ENCODE peak calls at places on chromosomes 4 and X, in five cellular contexts. One of them, this sample, is unnamed.
A peak's percentile ranks its signal among the peaks of the same experiment; 100 is the strongest.

GRCh38 chrX:100944601-100945000 is 15.9 kb upstream of the XKRX start:
- DNase-seq in testis: no peak
- DNase-seq in IMR-90: no peak
- DNase-seq in brain microvascular endothelial cell: no peak
- DNase-seq in fibroblast of mammary gland: no peak
- DNase-seq in this sample: no peak

GRCh38 chr4:53963786-53964185 is 100.6 kb downstream of the CHIC2 start:
- DNase-seq in IMR-90: no peak
- DNase-seq in brain microvascular endothelial cell: no peak
- DNase-seq in fibroblast of mammary gland: no peak
- DNase-seq in testis: no peak
- DNase-seq in this sample: no peak

GRCh38 chr4:102328045-102328444 is 17.2 kb downstream of the SLC39A8 start:
- DNase-seq in IMR-90: no peak
- DNase-seq in testis: no peak
- DNase-seq in brain microvascular endothelial cell: no peak
- DNase-seq in fibroblast of mammary gland: peak; percentile 2
- DNase-seq in this sample: no peak

GRCh38 chr4:41361831-41362646 is 105.3 kb downstream of the UCHL1 start:
- DNase-seq in fibroblast of mammary gland: no peak
- DNase-seq in testis: no peak
- DNase-seq in brain microvascular endothelial cell: no peak
- DNase-seq in IMR-90: no peak
- DNase-seq in this sample: no peak

GRCh38 chr4:85928775-85929585 is 430.9 kb downstream of the MAPK10 start:
- DNase-seq in brain microvascular endothelial cell: peak; percentile 42
- DNase-seq in fibroblast of mammary gland: peak; percentile 60
- DNase-seq in testis: no peak
- DNase-seq in IMR-90: peak; percentile 47
- DNase-seq in this sample: peak; percentile 84

GRCh38 chr4:54658321-54659093 is 750 bp downstream of the KIT start:
- DNase-seq in testis: peak; percentile 41
- DNase-seq in fibroblast of mammary gland: peak; percentile 17
- DNase-seq in brain microvascular endothelial cell: peak; percentile 46
- DNase-seq in IMR-90: peak; percentile 36
- DNase-seq in this sample: peak; percentile 36

GRCh38 chr4:173524218-173525117 is 5.6 kb downstream of the HAND2 start:
- DNase-seq in brain microvascular endothelial cell: no peak
- DNase-seq in IMR-90: no peak
- DNase-seq in testis: no peak
- DNase-seq in fibroblast of mammary gland: no peak
- DNase-seq in this sample: no peak

GRCh38 chrX:154800508-154801207 is 4.6 kb downstream of the MPP1 start:
- DNase-seq in fibroblast of mammary gland: no peak
- DNase-seq in brain microvascular endothelial cell: no peak
- DNase-seq in testis: no peak
- DNase-seq in IMR-90: no peak
- DNase-seq in this sample: no peak

GRCh38 chrX:16429391-16429790 is 220.6 kb upstream of the S100G start:
- DNase-seq in brain microvascular endothelial cell: no peak
- DNase-seq in fibroblast of mammary gland: no peak
- DNase-seq in testis: no peak
- DNase-seq in IMR-90: peak; percentile 37
- DNase-seq in this sample: peak; percentile 7

GRCh38 chrX:30278365-30278764 is 30.8 kb downstream of the NR0B1 start:
- DNase-seq in testis: no peak
- DNase-seq in fibroblast of mammary gland: peak; percentile 84
- DNase-seq in brain microvascular endothelial cell: peak; percentile 23
- DNase-seq in IMR-90: peak; percentile 34
- DNase-seq in this sample: peak; percentile 16

GRCh38 chrX:41923925-41924693 is 755 bp upstream of the CASK start:
- DNase-seq in brain microvascular endothelial cell: peak; percentile 27
- DNase-seq in testis: peak; percentile 51
- DNase-seq in fibroblast of mammary gland: peak; percentile 21
- DNase-seq in IMR-90: peak; percentile 26
- DNase-seq in this sample: peak; percentile 13

GRCh38 chr4:13483142-13484044 is 747 bp downstream of the RAB28 start:
- DNase-seq in fibroblast of mammary gland: peak; percentile 73
- DNase-seq in testis: peak; percentile 67
- DNase-seq in IMR-90: peak; percentile 74
- DNase-seq in brain microvascular endothelial cell: peak; percentile 45
- DNase-seq in this sample: peak; percentile 79

GRCh38 chrX:129798888-129799287 is 19.1 kb downstream of the SASH3 start:
- DNase-seq in IMR-90: no peak
- DNase-seq in testis: no peak
- DNase-seq in fibroblast of mammary gland: no peak
- DNase-seq in brain microvascular endothelial cell: no peak
- DNase-seq in this sample: no peak

GRCh38 chrX:107014927-107015326 is 14.9 kb upstream of the MORC4 start:
- DNase-seq in IMR-90: no peak
- DNase-seq in testis: no peak
- DNase-seq in brain microvascular endothelial cell: no peak
- DNase-seq in fibroblast of mammary gland: peak; percentile 59
- DNase-seq in this sample: no peak

GRCh38 chrX:2577844-2578444 is 77.2 kb upstream of the DHRSX start:
- DNase-seq in testis: no peak
- DNase-seq in brain microvascular endothelial cell: peak; percentile 56
- DNase-seq in IMR-90: no peak
- DNase-seq in fibroblast of mammary gland: no peak
- DNase-seq in this sample: no peak

GRCh38 chr4:2886622-2887021 is 43.0 kb downstream of the ADD1 start:
- DNase-seq in brain microvascular endothelial cell: no peak
- DNase-seq in IMR-90: no peak
- DNase-seq in testis: no peak
- DNase-seq in fibroblast of mammary gland: no peak
- DNase-seq in this sample: no peak

GRCh38 chr4:992297-993110 is 700 bp downstream of the SLC26A1 start:
- DNase-seq in brain microvascular endothelial cell: no peak
- DNase-seq in testis: no peak
- DNase-seq in fibroblast of mammary gland: no peak
- DNase-seq in IMR-90: peak; percentile 30
- DNase-seq in this sample: no peak

GRCh38 chr4:101367201-101367600 is 19.9 kb upstream of the PPP3CA start:
- DNase-seq in testis: no peak
- DNase-seq in IMR-90: peak; percentile 93
- DNase-seq in brain microvascular endothelial cell: peak; percentile 89
- DNase-seq in fibroblast of mammary gland: peak; percentile 84
- DNase-seq in this sample: peak; percentile 87

GRCh38 chrX:153805436-153805835 is 11.0 kb downstream of the SSR4 start:
- DNase-seq in fibroblast of mammary gland: no peak
- DNase-seq in testis: no peak
- DNase-seq in brain microvascular endothelial cell: no peak
- DNase-seq in IMR-90: no peak
- DNase-seq in this sample: no peak

GRCh38 chr4:139603576-139604387 is 47.8 kb upstream of the SETD7 start:
- DNase-seq in IMR-90: peak; percentile 59
- DNase-seq in testis: peak; percentile 73
- DNase-seq in brain microvascular endothelial cell: peak; percentile 65
- DNase-seq in fibroblast of mammary gland: peak; percentile 72
- DNase-seq in this sample: peak; percentile 58

GRCh38 chr4:139605516-139605915 is 49.5 kb upstream of the SETD7 start:
- DNase-seq in testis: no peak
- DNase-seq in fibroblast of mammary gland: no peak
- DNase-seq in brain microvascular endothelial cell: no peak
- DNase-seq in IMR-90: no peak
- DNase-seq in this sample: no peak

GRCh38 chr4:139609647-139610046 is 53.6 kb upstream of the SETD7 start:
- DNase-seq in testis: no peak
- DNase-seq in fibroblast of mammary gland: peak; percentile 91
- DNase-seq in IMR-90: peak; percentile 83
- DNase-seq in brain microvascular endothelial cell: peak; percentile 61
- DNase-seq in this sample: peak; percentile 65

GRCh38 chr4:139607302-139608060 is 51.5 kb upstream of the SETD7 start:
- DNase-seq in testis: no peak
- DNase-seq in fibroblast of mammary gland: peak; percentile 62
- DNase-seq in IMR-90: no peak
- DNase-seq in brain microvascular endothelial cell: no peak
- DNase-seq in this sample: no peak

DNA sequence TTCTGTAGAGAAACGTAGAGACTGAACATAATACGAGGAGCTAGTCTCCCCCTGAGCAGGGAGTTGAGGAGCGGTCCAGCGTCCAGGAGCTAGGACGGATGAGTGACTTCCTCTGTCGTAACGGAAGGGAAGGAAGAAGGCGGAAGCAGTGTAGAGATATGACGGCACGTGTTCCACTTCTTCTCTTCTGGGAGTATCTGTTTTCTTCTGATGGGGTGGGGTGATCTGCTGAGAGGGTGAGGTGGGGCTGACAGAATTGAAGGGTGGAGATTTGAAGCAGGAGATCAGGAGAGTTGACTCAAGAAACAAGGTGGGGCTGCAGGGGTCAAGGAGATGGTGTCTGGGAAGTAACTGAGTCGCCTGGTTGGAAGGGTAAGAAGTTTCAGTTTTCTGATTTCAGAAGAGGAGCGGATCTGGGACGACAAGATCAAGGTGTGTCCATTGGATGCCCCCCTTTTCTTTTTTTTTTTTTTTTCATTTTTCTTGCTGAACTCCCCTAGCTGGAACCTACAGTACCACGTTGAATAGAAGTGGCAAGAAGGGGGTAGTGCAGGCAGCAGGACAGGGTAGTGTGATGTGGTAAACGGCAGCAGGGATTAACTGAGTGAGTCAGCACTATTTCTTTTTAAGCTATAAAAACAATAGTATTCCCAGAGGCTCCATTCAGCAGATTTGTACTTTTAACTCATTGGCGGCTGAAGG is 50.7 kb upstream of the SETD7 start:
- DNase-seq in testis: peak; percentile 54
- DNase-seq in IMR-90: peak; percentile 70
- DNase-seq in brain microvascular endothelial cell: peak; percentile 54
- DNase-seq in fibroblast of mammary gland: peak; percentile 82
- DNase-seq in this sample: peak; percentile 74
- TF ChIP-seq CTCF in testis: peak; percentile 16
- TF ChIP-seq CTCF in IMR-90: peak; percentile 17
- TF ChIP-seq CTCF in brain microvascular endothelial cell: peak; percentile 39
- TF ChIP-seq CTCF in fibroblast of mammary gland: peak; percentile 20
- TF ChIP-seq CTCF in this sample: peak; percentile 60

GRCh38 chr4:6909113-6909969 is at the start of gene TBC1D14:
- DNase-seq in fibroblast of mammary gland: peak; percentile 74
- DNase-seq in testis: peak; percentile 92
- DNase-seq in IMR-90: peak; percentile 81
- DNase-seq in brain microvascular endothelial cell: peak; percentile 73
- DNase-seq in this sample: peak; percentile 67
- TF ChIP-seq CTCF in fibroblast of mammary gland: no peak
- TF ChIP-seq CTCF in testis: peak; percentile 59
- TF ChIP-seq CTCF in IMR-90: peak; percentile 14
- TF ChIP-seq CTCF in brain microvascular endothelial cell: no peak
- TF ChIP-seq CTCF in this sample: peak; percentile 62

DNA sequence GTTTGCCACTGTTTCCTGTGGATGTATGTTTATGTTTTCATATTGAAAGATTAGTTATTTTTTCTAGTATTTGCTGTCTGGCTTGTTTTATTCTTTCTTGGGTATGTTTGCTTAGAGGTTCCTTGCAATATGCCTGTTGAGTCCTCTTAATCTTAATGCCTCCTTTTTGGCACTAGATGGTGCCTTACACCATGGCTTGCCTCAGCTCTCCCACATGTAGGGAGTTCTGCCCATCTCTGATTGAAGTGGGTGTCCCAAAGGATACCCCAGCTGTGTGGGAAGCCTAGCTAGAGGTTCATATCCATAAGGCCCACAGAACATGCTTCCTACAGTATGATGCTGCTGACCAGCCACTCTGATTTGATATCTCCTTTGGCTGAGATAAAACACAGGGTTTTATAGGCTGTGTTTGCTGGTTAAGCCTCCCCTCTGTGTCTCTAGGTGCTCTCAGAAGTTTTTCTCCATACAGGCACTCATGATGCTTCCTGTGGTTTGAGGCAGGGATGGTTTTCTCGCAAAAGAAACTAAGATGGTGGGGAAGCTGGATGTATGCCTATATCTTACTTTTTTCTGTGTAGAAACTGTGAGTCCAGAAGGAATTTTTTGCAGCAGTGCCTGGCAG is 162.4 kb downstream of the ASB9 start:
- DNase-seq in brain microvascular endothelial cell: no peak
- DNase-seq in testis: no peak
- DNase-seq in fibroblast of mammary gland: no peak
- DNase-seq in IMR-90: no peak
- DNase-seq in this sample: no peak
- TF ChIP-seq CTCF in brain microvascular endothelial cell: no peak
- TF ChIP-seq CTCF in testis: no peak
- TF ChIP-seq CTCF in fibroblast of mammary gland: no peak
- TF ChIP-seq CTCF in IMR-90: no peak
- TF ChIP-seq CTCF in this sample: no peak

DNA sequence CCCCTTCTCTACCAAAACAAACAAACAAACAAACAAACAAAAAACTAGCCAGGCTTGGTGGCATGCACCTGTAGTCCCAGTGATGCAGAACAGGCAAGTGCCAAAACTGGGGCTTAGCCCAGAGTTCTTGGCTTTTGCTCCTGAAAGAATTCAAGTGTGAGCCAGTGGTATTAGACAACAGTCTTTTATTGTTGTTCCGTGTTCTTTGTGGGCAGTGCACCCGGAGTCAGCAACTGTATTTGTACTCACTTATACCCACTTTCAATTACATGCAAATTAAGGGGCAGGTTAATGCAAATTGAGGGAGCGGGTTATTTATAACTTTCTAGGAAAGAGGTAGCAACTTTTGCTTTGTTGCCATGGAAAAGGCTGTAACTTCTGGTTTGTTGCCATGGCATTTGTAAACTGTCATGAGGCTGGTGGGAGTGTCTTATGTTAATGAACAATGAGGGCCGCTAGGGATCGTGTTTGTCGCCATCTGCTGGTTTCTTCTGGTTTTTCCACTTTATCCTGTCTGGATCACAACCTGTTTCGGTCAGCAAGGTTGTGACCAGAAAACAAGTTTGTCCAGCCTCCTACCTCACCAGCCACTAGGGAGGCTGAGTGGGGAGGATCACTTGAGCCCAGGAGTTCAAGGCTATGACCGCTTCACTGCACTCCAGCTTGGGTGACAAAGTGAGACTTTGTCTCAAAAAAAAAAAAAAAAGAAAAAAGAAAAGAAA is 88.8 kb upstream of the ESX1 start:
- DNase-seq in brain microvascular endothelial cell: peak; percentile 87
- DNase-seq in IMR-90: peak; percentile 74
- DNase-seq in fibroblast of mammary gland: peak; percentile 83
- DNase-seq in testis: peak; percentile 57
- DNase-seq in this sample: peak; percentile 89
- TF ChIP-seq CTCF in brain microvascular endothelial cell: peak; percentile 69
- TF ChIP-seq CTCF in IMR-90: peak; percentile 69
- TF ChIP-seq CTCF in fibroblast of mammary gland: peak; percentile 73
- TF ChIP-seq CTCF in testis: no peak
- TF ChIP-seq CTCF in this sample: peak; percentile 81

This sample was measured in HFFc6.